ENCODE peak calls at places on chromosome 1, in six cellular contexts. P, O, T, Z, G and F are unnamed samples.

GRCh38 chr1:159469921-159470595 is 30.5 kb downstream of the OR10J1 start:
- DNase-seq in Z (no peak), P (no peak), O (no peak), T (no peak), G (no peak), F (no peak)

GRCh38 chr1:185017966-185018365 is 27.4 kb upstream of the RNF2 start:
- DNase-seq in P (no peak), T (no peak), O (no peak), G (no peak), Z (no peak), F (no peak)

GRCh38 chr1:1169429-1170214 is 4.1 kb upstream of the TTLL10 start:
- DNase-seq in P (no peak), T (no peak), Z (peak; percentile 57), G (no peak), O (no peak), F (no peak)

GRCh38 chr1:5664081-5664480 is 328.1 kb downstream of the NPHP4 start:
- DNase-seq in Z (no peak), P (no peak), O (no peak), T (no peak), G (no peak), F (no peak)

GRCh38 chr1:115677172-115677542 is 35.4 kb downstream of the VANGL1 start:
- DNase-seq in T (no peak), P (peak; percentile 5), Z (no peak), G (no peak), O (no peak), F (no peak)

GRCh38 chr1:56666112-56666608 is 21.0 kb downstream of the PRKAA2 start:
- DNase-seq in P (no peak), T (no peak), G (no peak), Z (no peak), O (no peak), F (no peak)

GRCh38 chr1:25643962-25644361 is 27.4 kb downstream of the MAN1C1 start:
- DNase-seq in T (no peak), P (no peak), Z (no peak), O (no peak), G (no peak), F (no peak)

GRCh38 chr1:53362270-53362669 is 34.4 kb upstream of the LRP8 start:
- DNase-seq in Z (no peak), G (no peak), O (no peak), T (no peak), P (no peak), F (no peak)

GRCh38 chr1:12591267-12591938 is 26.6 kb downstream of the DHRS3 start:
- DNase-seq in G (no peak), T (no peak), O (no peak), P (no peak), Z (no peak), F (no peak)

GRCh38 chr1:54795100-54795665 is 5.9 kb downstream of the TTC22 start:
- DNase-seq in O (no peak), P (no peak), Z (no peak), G (peak; percentile 57), T (no peak), F (peak; percentile 57)

GRCh38 chr1:48109390-48110009 is 112.3 kb upstream of the TRABD2B start:
- DNase-seq in P (no peak), Z (no peak), O (no peak), T (peak; percentile 24), G (peak; percentile 36), F (peak; percentile 26)

GRCh38 chr1:38047603-38048146 is 1.1 kb upstream of the POU3F1 start:
- DNase-seq in Z (no peak), G (no peak), O (no peak), P (no peak), T (no peak), F (no peak)
- TF ChIP-seq JUND in Z (no peak), G (no peak), O (no peak), P (no peak), T (no peak), F (no peak)

DNA sequence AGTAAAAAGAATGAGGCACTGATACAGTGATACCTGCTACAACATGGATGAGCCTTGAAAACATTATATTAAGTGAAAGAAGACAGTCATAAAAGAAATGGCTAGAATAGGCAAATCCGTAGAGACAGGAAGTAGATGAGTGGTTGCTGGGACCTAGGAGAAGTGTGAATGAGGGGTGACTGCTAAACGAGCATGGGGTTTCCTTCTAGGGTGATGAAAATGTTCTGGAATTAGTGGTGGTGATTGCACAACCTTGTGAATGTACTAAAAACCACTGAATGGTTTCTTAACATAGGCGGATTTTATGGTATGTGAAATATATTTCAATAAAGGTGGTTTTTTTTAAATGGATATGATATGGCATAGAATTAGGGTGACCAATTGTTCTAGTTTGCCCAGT is 12.6 kb upstream of the SERINC2 start:
- DNase-seq in O (no peak), Z (no peak), P (no peak), G (no peak), T (no peak), F (no peak)
- TF ChIP-seq JUND in O (no peak), Z (no peak), P (no peak), G (no peak), T (no peak), F (no peak)

DNA sequence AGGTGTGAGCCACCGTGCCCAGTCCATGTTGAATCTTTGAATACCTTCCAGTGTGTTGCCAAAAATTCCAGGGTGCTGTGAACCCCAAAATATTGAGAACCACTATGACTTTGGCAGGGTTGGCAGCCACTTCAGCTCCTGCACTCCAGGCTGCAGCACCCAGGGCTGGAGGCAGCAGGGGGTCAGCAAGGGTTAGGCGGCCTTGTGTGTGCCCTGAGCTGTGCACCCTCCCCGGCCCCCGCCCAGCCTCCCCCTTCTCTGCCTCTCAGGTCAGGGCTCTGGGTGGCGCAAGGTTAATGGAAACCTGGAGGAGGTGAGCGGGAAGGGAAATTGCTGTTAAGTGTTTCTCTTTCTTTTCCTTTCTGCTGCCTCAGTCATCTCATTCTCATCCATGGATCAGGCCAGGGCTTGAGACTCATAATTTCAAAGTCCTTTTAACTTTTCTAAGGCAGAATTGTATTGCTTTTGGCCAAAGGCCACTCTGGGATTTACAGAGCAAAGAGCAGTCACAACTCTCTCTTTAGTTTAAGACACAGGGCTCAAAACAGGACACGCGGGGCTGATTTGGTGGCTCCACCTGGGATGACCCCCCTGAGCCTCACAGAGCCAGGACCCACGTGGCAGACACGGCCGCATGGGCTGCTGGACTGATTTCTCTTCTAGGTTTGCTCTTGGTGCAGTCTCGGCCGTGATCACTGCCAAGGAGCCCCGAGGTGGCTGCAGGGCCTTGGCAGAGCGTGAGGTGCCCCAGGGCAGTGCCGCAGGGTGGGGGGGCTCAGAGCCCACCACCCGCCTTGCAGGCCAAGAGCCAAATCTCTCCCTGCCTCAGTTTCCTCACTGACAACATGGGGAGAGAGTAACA is 212.4 kb downstream of the PTPRU start:
- DNase-seq in P (no peak), T (no peak), Z (no peak), G (no peak), O (no peak), F (no peak)
- TF ChIP-seq JUND in P (no peak), T (no peak), Z (no peak), G (no peak), O (no peak), F (no peak)

DNA sequence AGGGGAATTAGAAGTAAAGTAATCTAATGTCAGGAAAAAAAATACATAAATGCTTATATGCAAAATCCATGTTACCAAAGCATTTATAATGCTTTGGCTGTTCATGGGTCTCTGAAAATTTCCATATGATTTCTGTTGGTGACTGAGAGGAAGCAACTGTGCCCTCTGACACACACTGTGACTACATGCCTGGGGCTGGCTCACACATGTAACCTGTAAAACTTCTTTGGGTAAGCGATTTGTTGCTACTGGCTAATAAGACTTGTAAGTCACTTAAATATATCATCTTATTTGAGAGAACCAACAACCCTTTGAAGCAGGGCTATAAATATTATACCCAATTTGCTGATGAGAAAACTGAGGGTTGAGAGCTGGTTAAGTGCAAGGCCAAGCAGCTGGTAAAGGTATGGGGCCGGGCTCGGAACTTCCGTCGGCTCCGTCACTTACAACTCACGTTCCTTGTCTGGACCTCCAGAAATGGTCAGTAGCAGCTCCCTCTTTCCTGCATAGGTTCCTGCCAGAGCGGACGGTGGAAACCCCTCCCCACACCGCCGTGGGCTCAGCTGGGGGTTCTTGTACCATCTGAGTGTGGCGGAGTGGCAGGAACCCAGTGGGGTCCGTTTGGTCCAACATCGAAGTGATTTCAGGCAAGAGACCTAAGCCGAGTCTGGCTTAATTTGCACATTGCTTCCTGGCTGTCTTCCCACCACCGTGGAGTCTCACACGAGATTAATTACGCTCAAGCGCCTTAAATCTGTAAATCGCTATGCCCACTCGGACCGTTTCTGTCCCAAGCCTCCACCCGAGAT is 714 bp downstream of the DFFA start:
- DNase-seq in T (no peak), P (no peak), G (peak; percentile 44), O (no peak), Z (no peak), F (no peak)
- TF ChIP-seq JUND in T (no peak), P (no peak), G (no peak), O (no peak), Z (no peak), F (no peak)

GRCh38 chr1:110768595-110768994 is 93.9 kb upstream of the KCNA3 start:
- DNase-seq in P (no peak), G (no peak), Z (no peak), O (no peak), T (no peak), F (no peak)

GRCh38 chr1:110770832-110771231 is 96.1 kb upstream of the KCNA3 start:
- DNase-seq in G (no peak), Z (no peak), P (no peak), T (no peak), O (no peak), F (peak; percentile 18)

GRCh38 chr1:110766336-110766647 is 91.6 kb upstream of the KCNA3 start:
- DNase-seq in T (no peak), O (no peak), Z (no peak), G (no peak), P (no peak), F (no peak)

GRCh38 chr1:110763149-110763548 is 88.4 kb upstream of the KCNA3 start:
- DNase-seq in P (no peak), G (no peak), Z (no peak), O (no peak), T (no peak), F (no peak)

DNA sequence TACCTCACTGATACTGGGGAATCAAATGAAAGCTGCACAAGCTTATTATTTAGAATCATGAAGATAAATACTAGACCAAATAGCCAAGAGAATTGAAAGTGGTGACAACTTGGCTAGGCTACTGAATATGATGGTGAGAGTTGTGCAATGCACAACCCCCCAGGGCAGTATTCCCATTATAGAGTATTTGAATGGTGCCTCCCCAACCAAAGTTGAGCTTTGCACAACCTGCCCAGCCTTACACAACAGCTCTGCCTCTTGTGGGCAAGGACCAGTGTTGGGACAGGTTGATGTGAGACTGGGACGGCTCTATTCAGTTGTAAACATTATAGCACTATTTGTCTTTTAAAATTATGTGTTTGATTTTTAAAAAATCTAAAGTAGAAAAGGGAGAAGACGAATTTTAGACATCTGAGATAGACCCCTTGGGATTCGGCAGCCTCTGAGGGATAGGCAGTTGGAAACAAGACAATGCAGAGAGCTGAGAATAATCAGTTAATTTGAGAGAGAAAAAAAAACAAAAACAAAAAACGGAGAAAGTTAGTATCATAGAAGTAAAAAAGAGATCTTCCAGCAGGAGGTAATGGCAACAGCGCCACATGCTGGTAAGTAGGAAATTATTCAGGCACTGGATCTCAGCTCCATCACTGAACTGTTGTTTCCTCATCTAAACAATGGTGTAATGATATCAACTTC is 91.0 kb upstream of the KCNA3 start:
- DNase-seq in P (no peak), T (peak; percentile 10), Z (peak; percentile 57), G (peak; percentile 63), O (no peak), F (peak; percentile 60)
- TF ChIP-seq JUND in P (no peak), T (no peak), Z (no peak), G (no peak), O (no peak), F (no peak)